ENCODE peak calls at places on chromosomes 13 and 19, in four cellular contexts. A, S, F and X are unnamed samples.

GRCh38 chr19:44673510-44673909 is 2.2 kb downstream of the CEACAM19 start:
- DNase-seq in A (no peak), S (no peak), F (no peak), X (no peak)

GRCh38 chr19:58491393-58491792 is 15.2 kb downstream of the ZNF446 start:
- DNase-seq in A (no peak), S (no peak), F (no peak), X (no peak)

GRCh38 chr13:30133976-30134375 is 173.4 kb downstream of the KATNAL1 start:
- DNase-seq in A (no peak), S (no peak), F (no peak), X (no peak)

GRCh38 chr19:5313307-5313706 is 27.3 kb downstream of the PTPRS start:
- DNase-seq in A (no peak), S (no peak), F (no peak), X (no peak)

GRCh38 chr19:9309974-9310446 is 372 bp upstream of the ZNF699 start:
- DNase-seq in A (no peak), S (peak; percentile 88), F (peak; percentile 98), X (no peak)

GRCh38 chr19:57888494-57889231 is at the start of gene ZNF814:
- DNase-seq in A (peak; percentile 75), S (peak; percentile 77), F (peak; percentile 96), X (peak; percentile 40)

GRCh38 chr13:98785405-98785804 is 32.9 kb upstream of the SLC15A1 start:
- DNase-seq in A (no peak), S (no peak), F (no peak), X (no peak)

GRCh38 chr13:110307697-110308376 is 753 bp downstream of the COL4A2 start:
- DNase-seq in A (peak; percentile 64), S (no peak), F (peak; percentile 59), X (no peak)

GRCh38 chr13:95457294-95457693 is 95.2 kb upstream of the CLDN10 start:
- DNase-seq in A (no peak), S (no peak), F (no peak), X (no peak)

GRCh38 chr13:48189122-48189521 is 43.9 kb upstream of the ITM2B start:
- DNase-seq in A (no peak), S (no peak), F (no peak), X (no peak)

GRCh38 chr13:20418953-20419352 is 106.7 kb downstream of the CRYL1 start:
- DNase-seq in A (no peak), S (no peak), F (no peak), X (no peak)

GRCh38 chr19:47421844-47422395 is 2.6 kb upstream of the MEIS3 start:
- DNase-seq in A (peak; percentile 49), S (no peak), F (peak; percentile 84), X (no peak)

GRCh38 chr19:30742981-30743380 is 370.8 kb downstream of the ZNF536 start:
- DNase-seq in A (no peak), S (no peak), F (no peak), X (no peak)

GRCh38 chr19:11033251-11033650 is 56.0 kb upstream of the LDLR start:
- DNase-seq in A (no peak), S (no peak), F (no peak), X (no peak)

GRCh38 chr19:54299515-54299914 is 13.5 kb downstream of the LILRA5 start:
- DNase-seq in A (no peak), S (no peak), F (no peak), X (no peak)

GRCh38 chr13:29137016-29137415 is 316.9 kb downstream of the MTUS2 start:
- DNase-seq in A (no peak), S (no peak), F (no peak), X (no peak)

GRCh38 chr13:49098198-49098597 is 121.9 kb upstream of the MLNR start:
- DNase-seq in A (peak; percentile 98), S (no peak), F (no peak), X (peak; percentile 94)

GRCh38 chr19:12801466-12802266 is at the start of the genes PRDX2 and THSD8:
- DNase-seq in A (peak; percentile 71), S (peak; percentile 86), F (peak; percentile 93), X (no peak)

GRCh38 chr13:25225970-25226369 is 53.9 kb upstream of the AMER2 start:
- DNase-seq in A (no peak), S (no peak), F (no peak), X (no peak)

GRCh38 chr19:11538232-11539036 is at the start of gene CNN1:
- DNase-seq in A (peak; percentile 95), S (peak; percentile 41), F (peak; percentile 72), X (peak; percentile 51)

GRCh38 chr13:45828253-45828968 is 23.1 kb downstream of the SIAH3 start:
- DNase-seq in A (no peak), S (no peak), F (no peak), X (no peak)

GRCh38 chr13:28001837-28002473 is 13.5 kb upstream of the URAD start:
- DNase-seq in A (no peak), S (no peak), F (no peak), X (no peak)

GRCh38 chr13:110580800-110581199 is 19.3 kb upstream of the RAB20 start:
- DNase-seq in A (no peak), S (no peak), F (no peak), X (no peak)

GRCh38 chr13:59452189-59452588 is 711.5 kb downstream of the DIAPH3 start:
- DNase-seq in A (no peak), S (no peak), F (no peak), X (no peak)

GRCh38 chr13:40672310-40673060 is 6.0 kb upstream of the FOXO1 start:
- DNase-seq in A (peak; percentile 84), S (no peak), F (no peak), X (peak; percentile 39)

GRCh38 chr19:46674416-46675178 is 13.6 kb upstream of the DACT3 start:
- DNase-seq in A (peak; percentile 25), S (no peak), F (peak; percentile 66), X (no peak)

GRCh38 chr19:31501427-31502195 is 152.4 kb upstream of the TSHZ3 start:
- DNase-seq in A (no peak), S (no peak), F (no peak), X (no peak)

GRCh38 chr13:30486230-30487074 is 20.7 kb upstream of the HMGB1 start:
- DNase-seq in A (peak; percentile 56), S (no peak), F (no peak), X (no peak)

GRCh38 chr13:112994781-112995355 is 25.9 kb downstream of the MCF2L start:
- DNase-seq in A (no peak), S (no peak), F (no peak), X (no peak)

GRCh38 chr19:2988568-2988967 is 11.2 kb downstream of the TLE6 start:
- DNase-seq in A (no peak), S (no peak), F (no peak), X (no peak)

GRCh38 chr13:104586010-104586746 is 1520.0 kb upstream of the SLC10A2 start:
- DNase-seq in A (peak; percentile 85), S (no peak), F (no peak), X (no peak)

GRCh38 chr19:2462635-2463421 is 6.1 kb upstream of the LMNB2 start:
- DNase-seq in A (peak; percentile 99), S (peak; percentile 87), F (peak; percentile 99), X (peak; percentile 57)

GRCh38 chr13:78978381-78978998 is 319.5 kb upstream of the OBI1 start:
- DNase-seq in A (peak; percentile 43), S (no peak), F (peak; percentile 65), X (peak; percentile 2)

GRCh38 chr13:93752506-93752905 is 525.9 kb downstream of the GPC6 start:
- DNase-seq in A (no peak), S (no peak), F (no peak), X (no peak)

GRCh38 chr13:75418997-75419396 is 63.0 kb downstream of the TBC1D4 start:
- DNase-seq in A (no peak), S (no peak), F (no peak), X (no peak)

GRCh38 chr13:48192536-48192935 is 40.5 kb upstream of the ITM2B start:
- DNase-seq in A (no peak), S (no peak), F (no peak), X (no peak)

GRCh38 chr19:1648156-1648925 is 4.1 kb downstream of the TCF3 start:
- DNase-seq in A (no peak), S (no peak), F (no peak), X (no peak)

GRCh38 chr19:13381827-13382632 is 124.2 kb downstream of the CACNA1A start:
- DNase-seq in A (no peak), S (no peak), F (no peak), X (no peak)

GRCh38 chr13:91397595-91397994 is 826 bp upstream of the GPC5 start:
- DNase-seq in A (no peak), S (no peak), F (no peak), X (no peak)

GRCh38 chr13:113371061-113371460 is 7.1 kb upstream of the GRTP1 start:
- DNase-seq in A (no peak), S (no peak), F (no peak), X (no peak)

GRCh38 chr19:38442736-38443135 is 9.2 kb downstream of the RYR1 start:
- DNase-seq in A (no peak), S (no peak), F (no peak), X (no peak)

GRCh38 chr19:38444026-38444425 is 10.5 kb downstream of the RYR1 start:
- DNase-seq in A (no peak), S (no peak), F (no peak), X (no peak)

GRCh38 chr19:38443458-38444001 is 10.0 kb downstream of the RYR1 start:
- DNase-seq in A (no peak), S (no peak), F (no peak), X (no peak)

GRCh38 chr19:38440592-38440991 is 7.1 kb downstream of the RYR1 start:
- DNase-seq in A (no peak), S (no peak), F (no peak), X (no peak)

GRCh38 chr19:38441660-38442348 is 8.3 kb downstream of the RYR1 start:
- DNase-seq in A (no peak), S (no peak), F (peak; percentile 71), X (no peak)
- TF ChIP-seq CTCF in A (no peak), S (no peak), F (peak; percentile 61), X (no peak)

GRCh38 chr19:19406878-19407639 is 1.6 kb downstream of the GATAD2A start:
- DNase-seq in A (peak; percentile 52), S (no peak), F (peak; percentile 28), X (no peak)

GRCh38 chr19:19404879-19405860 is at the start of gene GATAD2A:
- DNase-seq in A (peak; percentile 86), S (peak; percentile 95), F (peak; percentile 96), X (peak; percentile 66)

GRCh38 chr19:19409235-19410030 is 4.0 kb downstream of the GATAD2A start:
- DNase-seq in A (no peak), S (no peak), F (peak; percentile 19), X (no peak)

GRCh38 chr19:19405919-19406877 is 723 bp downstream of the GATAD2A start:
- DNase-seq in A (peak; percentile 54), S (peak; percentile 62), F (peak; percentile 80), X (no peak)

GRCh38 chr19:19407640-19407933 is 2.1 kb downstream of the GATAD2A start:
- DNase-seq in A (no peak), S (no peak), F (peak; percentile 38), X (no peak)
- H3K4me3 ChIP-seq in A (peak overlapping the region; percentile 72), S (peak overlapping the region; percentile 96), F (peak overlapping the region; percentile 93), X (no peak overlapping the region)

GRCh38 chr13:85508683-85509329 is 290.4 kb downstream of the SLITRK6 start:
- DNase-seq in A (peak; percentile 45), S (no peak), F (no peak), X (no peak)
- TF ChIP-seq CTCF in A (no peak), S (no peak), F (no peak), X (no peak)

GRCh38 chr13:50911937-50912624 is 2.5 kb downstream of the RNASEH2B start:
- DNase-seq in A (peak; percentile 88), S (peak; percentile 86), F (peak; percentile 93), X (no peak)
- H3K4me3 ChIP-seq in A (peak overlapping the region; percentile 8), S (no peak overlapping the region), F (no peak overlapping the region), X (no peak overlapping the region)